ENCODE peak calls at places on chromosomes 3 and 15, in seven cellular contexts. One of them, this sample, is unnamed. For H3K4me1, the result is how much of the 10 kb centered on the place peaks cover.

GRCh38 chr3:122824465-122825379 is 29.9 kb downstream of the SLC49A4 start:
- DNase-seq in fibroblast of lung: peak
- DNase-seq in IMR-90: peak
- DNase-seq in cardiac muscle cell: no peak
- DNase-seq in esophagus muscularis mucosa: no peak
- DNase-seq in vagina: no peak
- DNase-seq in sigmoid colon: no peak
- DNase-seq in this sample: no peak

GRCh38 chr15:77742127-77742526 is 109.4 kb upstream of the LINGO1 start:
- DNase-seq in fibroblast of lung: no peak
- DNase-seq in sigmoid colon: no peak
- DNase-seq in vagina: no peak
- DNase-seq in cardiac muscle cell: no peak
- DNase-seq in IMR-90: no peak
- DNase-seq in esophagus muscularis mucosa: no peak
- DNase-seq in this sample: no peak

GRCh38 chr3:8278448-8278847 is 223.2 kb upstream of the LMCD1 start:
- DNase-seq in vagina: no peak
- DNase-seq in cardiac muscle cell: no peak
- DNase-seq in esophagus muscularis mucosa: no peak
- DNase-seq in fibroblast of lung: no peak
- DNase-seq in IMR-90: no peak
- DNase-seq in sigmoid colon: no peak
- DNase-seq in this sample: no peak

GRCh38 chr3:10173926-10174435 is 9.3 kb downstream of the IRAK2 start:
- DNase-seq in vagina: no peak
- DNase-seq in sigmoid colon: peak
- DNase-seq in esophagus muscularis mucosa: no peak
- DNase-seq in IMR-90: peak
- DNase-seq in fibroblast of lung: peak
- DNase-seq in cardiac muscle cell: no peak
- DNase-seq in this sample: no peak

GRCh38 chr15:29727871-29728270 is 94.4 kb downstream of the TJP1 start:
- DNase-seq in fibroblast of lung: no peak
- DNase-seq in cardiac muscle cell: no peak
- DNase-seq in IMR-90: no peak
- DNase-seq in sigmoid colon: no peak
- DNase-seq in vagina: no peak
- DNase-seq in esophagus muscularis mucosa: no peak
- DNase-seq in this sample: no peak

GRCh38 chr3:149376728-149377407 is 581 bp downstream of the TM4SF1 start:
- DNase-seq in vagina: no peak
- DNase-seq in cardiac muscle cell: no peak
- DNase-seq in sigmoid colon: no peak
- DNase-seq in IMR-90: peak
- DNase-seq in fibroblast of lung: peak
- DNase-seq in esophagus muscularis mucosa: no peak
- DNase-seq in this sample: no peak

GRCh38 chr15:62112616-62113593 is 46.1 kb downstream of the C2CD4A start:
- DNase-seq in esophagus muscularis mucosa: peak
- DNase-seq in sigmoid colon: no peak
- DNase-seq in IMR-90: peak
- DNase-seq in cardiac muscle cell: no peak
- DNase-seq in fibroblast of lung: peak
- DNase-seq in vagina: no peak
- DNase-seq in this sample: no peak

GRCh38 chr15:79900087-79900486 is 3.3 kb upstream of the MTHFS start:
- DNase-seq in IMR-90: no peak
- DNase-seq in esophagus muscularis mucosa: no peak
- DNase-seq in sigmoid colon: no peak
- DNase-seq in vagina: no peak
- DNase-seq in fibroblast of lung: no peak
- DNase-seq in cardiac muscle cell: no peak
- DNase-seq in this sample: no peak

GRCh38 chr15:38129531-38130199 is 123.0 kb upstream of the SPRED1 start:
- DNase-seq in IMR-90: peak
- DNase-seq in esophagus muscularis mucosa: peak
- DNase-seq in cardiac muscle cell: no peak
- DNase-seq in vagina: no peak
- DNase-seq in fibroblast of lung: peak
- DNase-seq in sigmoid colon: peak
- DNase-seq in this sample: peak

GRCh38 chr3:30315452-30315851 is 290.9 kb upstream of the TGFBR2 start:
- DNase-seq in vagina: no peak
- DNase-seq in IMR-90: peak
- DNase-seq in cardiac muscle cell: no peak
- DNase-seq in esophagus muscularis mucosa: no peak
- DNase-seq in fibroblast of lung: no peak
- DNase-seq in sigmoid colon: no peak
- DNase-seq in this sample: no peak

GRCh38 chr15:75123395-75123794 is 78.3 kb upstream of the C15orf39 start:
- DNase-seq in vagina: no peak
- DNase-seq in cardiac muscle cell: no peak
- DNase-seq in sigmoid colon: no peak
- DNase-seq in IMR-90: peak
- DNase-seq in esophagus muscularis mucosa: no peak
- DNase-seq in fibroblast of lung: peak
- DNase-seq in this sample: no peak

DNA sequence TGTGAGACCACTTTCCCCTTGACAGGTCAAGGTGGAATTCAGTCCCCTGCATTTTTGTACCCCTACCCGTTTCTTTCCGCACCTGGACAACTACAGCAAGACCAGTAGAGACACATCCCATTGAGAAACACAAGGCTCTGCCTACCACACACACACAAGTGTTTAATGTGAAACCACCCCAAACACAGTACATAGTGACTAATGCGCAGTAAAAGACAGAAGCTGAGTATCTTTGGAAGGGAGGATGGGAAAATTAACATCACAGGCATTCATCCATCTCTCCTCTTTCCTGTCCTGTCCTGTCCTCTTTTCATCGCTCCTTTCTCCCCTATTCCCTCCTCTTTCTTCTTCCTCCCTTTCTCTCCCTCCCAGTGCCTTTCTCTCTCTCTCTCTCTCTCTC is 64.8 kb downstream of the SCN11A start:
- DNase-seq in vagina: no peak
- DNase-seq in esophagus muscularis mucosa: peak
- DNase-seq in IMR-90: peak
- DNase-seq in cardiac muscle cell: no peak
- DNase-seq in sigmoid colon: no peak
- DNase-seq in fibroblast of lung: no peak
- DNase-seq in this sample: no peak
- H3K4me1 ChIP-seq in vagina: under half
- H3K4me1 ChIP-seq in esophagus muscularis mucosa: under half
- H3K4me1 ChIP-seq in IMR-90: under half
- H3K4me1 ChIP-seq in cardiac muscle cell: under half
- H3K4me1 ChIP-seq in sigmoid colon: under half
- H3K4me1 ChIP-seq in fibroblast of lung: under half
- H3K4me1 ChIP-seq in this sample: under half

DNA sequence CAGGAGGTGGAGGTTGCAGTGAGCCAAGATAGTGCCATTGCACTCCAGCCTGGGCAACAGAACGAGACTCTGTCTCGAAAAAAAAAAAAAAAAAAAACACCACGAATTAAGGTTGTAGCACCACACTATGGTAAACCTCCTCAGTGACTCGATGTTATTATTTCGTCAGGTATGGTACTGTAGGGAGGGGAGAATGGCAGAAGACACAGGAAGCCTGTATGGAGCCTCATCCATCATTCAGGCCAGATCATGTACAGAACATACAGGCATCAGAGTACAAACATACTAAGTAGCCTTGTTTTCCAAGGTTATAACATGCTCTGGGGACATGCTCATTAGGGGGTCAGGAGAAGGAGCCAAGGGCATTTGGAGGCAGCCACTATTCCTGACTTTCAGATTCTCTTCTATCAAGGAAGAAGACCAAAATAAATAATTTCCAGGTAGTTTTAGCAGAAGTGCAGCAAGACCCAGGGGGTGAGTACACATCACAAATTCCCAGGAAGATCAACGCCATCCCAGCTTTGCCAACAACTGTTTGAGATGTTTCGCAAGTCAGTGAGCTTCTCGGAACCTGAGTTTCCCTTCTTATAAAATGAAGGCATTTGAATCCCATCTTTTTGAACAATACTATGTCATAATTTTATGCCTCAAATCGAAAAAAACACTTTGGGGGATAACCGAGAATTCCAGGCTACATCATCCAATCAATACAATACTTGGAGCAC is 79.8 kb downstream of the FOXP1 start:
- DNase-seq in IMR-90: peak
- DNase-seq in esophagus muscularis mucosa: no peak
- DNase-seq in cardiac muscle cell: no peak
- DNase-seq in vagina: no peak
- DNase-seq in fibroblast of lung: peak
- DNase-seq in sigmoid colon: no peak
- DNase-seq in this sample: no peak
- H3K27ac ChIP-seq in IMR-90: peak
- H3K27ac ChIP-seq in esophagus muscularis mucosa: no peak
- H3K27ac ChIP-seq in cardiac muscle cell: no peak
- H3K27ac ChIP-seq in vagina: no peak
- H3K27ac ChIP-seq in fibroblast of lung: peak
- H3K27ac ChIP-seq in sigmoid colon: no peak
- H3K27ac ChIP-seq in this sample: no peak

GRCh38 chr15:72222433-72222832 is 8.6 kb downstream of the PKM start:
- DNase-seq in fibroblast of lung: peak
- DNase-seq in vagina: no peak
- DNase-seq in esophagus muscularis mucosa: no peak
- DNase-seq in cardiac muscle cell: no peak
- DNase-seq in sigmoid colon: peak
- DNase-seq in IMR-90: no peak
- DNase-seq in this sample: no peak
- H3K4me1 ChIP-seq in fibroblast of lung: under half
- H3K4me1 ChIP-seq in vagina: half or more
- H3K4me1 ChIP-seq in esophagus muscularis mucosa: under half
- H3K4me1 ChIP-seq in cardiac muscle cell: half or more
- H3K4me1 ChIP-seq in sigmoid colon: under half
- H3K4me1 ChIP-seq in IMR-90: under half
- H3K4me1 ChIP-seq in this sample: under half

GRCh38 chr3:82796765-82797164 is 1035.3 kb upstream of the GBE1 start:
- DNase-seq in IMR-90: no peak
- DNase-seq in sigmoid colon: no peak
- DNase-seq in cardiac muscle cell: no peak
- DNase-seq in esophagus muscularis mucosa: no peak
- DNase-seq in fibroblast of lung: no peak
- DNase-seq in vagina: no peak
- DNase-seq in this sample: no peak

GRCh38 chr3:82802501-82802900 is 1041.1 kb upstream of the GBE1 start:
- DNase-seq in IMR-90: no peak
- DNase-seq in vagina: no peak
- DNase-seq in fibroblast of lung: no peak
- DNase-seq in sigmoid colon: no peak
- DNase-seq in cardiac muscle cell: no peak
- DNase-seq in esophagus muscularis mucosa: no peak
- DNase-seq in this sample: no peak

DNA sequence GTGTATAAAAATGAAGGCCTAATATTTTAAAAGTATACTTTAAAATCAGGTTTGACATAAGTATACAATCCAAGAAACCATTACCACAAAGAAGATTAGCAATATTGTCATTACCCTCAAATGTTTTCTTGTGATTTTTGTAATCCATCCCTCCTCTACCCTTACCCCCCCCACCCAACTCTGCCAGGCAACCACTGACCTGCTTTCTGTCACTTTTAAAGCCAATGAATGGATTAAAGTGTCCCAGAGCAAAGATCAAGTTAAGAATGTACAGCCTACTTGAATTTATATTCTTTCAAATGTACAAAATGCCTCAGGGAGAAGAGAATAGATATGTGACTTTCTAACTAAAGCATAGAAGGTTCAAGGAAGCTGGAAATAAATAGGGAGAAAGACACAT is 1038.8 kb upstream of the GBE1 start:
- DNase-seq in cardiac muscle cell: no peak
- DNase-seq in esophagus muscularis mucosa: no peak
- DNase-seq in IMR-90: no peak
- DNase-seq in sigmoid colon: no peak
- DNase-seq in fibroblast of lung: no peak
- DNase-seq in vagina: no peak
- DNase-seq in this sample: no peak
- H3K27ac ChIP-seq in cardiac muscle cell: no peak
- H3K27ac ChIP-seq in esophagus muscularis mucosa: no peak
- H3K27ac ChIP-seq in IMR-90: no peak
- H3K27ac ChIP-seq in sigmoid colon: no peak
- H3K27ac ChIP-seq in fibroblast of lung: no peak
- H3K27ac ChIP-seq in vagina: no peak
- H3K27ac ChIP-seq in this sample: no peak

GRCh38 chr3:78729921-78730320 is 1037.9 kb downstream of the ROBO1 start:
- DNase-seq in IMR-90: no peak
- DNase-seq in cardiac muscle cell: no peak
- DNase-seq in sigmoid colon: no peak
- DNase-seq in esophagus muscularis mucosa: no peak
- DNase-seq in fibroblast of lung: no peak
- DNase-seq in vagina: no peak
- DNase-seq in this sample: no peak
- H3K4me1 ChIP-seq in IMR-90: under half
- H3K4me1 ChIP-seq in cardiac muscle cell: under half
- H3K4me1 ChIP-seq in sigmoid colon: under half
- H3K4me1 ChIP-seq in esophagus muscularis mucosa: under half
- H3K4me1 ChIP-seq in fibroblast of lung: under half
- H3K4me1 ChIP-seq in vagina: under half
- H3K4me1 ChIP-seq in this sample: under half

GRCh38 chr15:40472171-40472727 is 1.5 kb downstream of the CHST14 start:
- DNase-seq in sigmoid colon: no peak
- DNase-seq in cardiac muscle cell: peak
- DNase-seq in fibroblast of lung: no peak
- DNase-seq in vagina: no peak
- DNase-seq in esophagus muscularis mucosa: no peak
- DNase-seq in IMR-90: no peak
- DNase-seq in this sample: no peak

GRCh38 chr15:40470423-40471104 is at the start of gene CHST14:
- DNase-seq in fibroblast of lung: peak
- DNase-seq in sigmoid colon: peak
- DNase-seq in IMR-90: peak
- DNase-seq in esophagus muscularis mucosa: no peak
- DNase-seq in cardiac muscle cell: peak
- DNase-seq in vagina: no peak
- DNase-seq in this sample: peak

GRCh38 chr15:40471105-40471777 is 457 bp downstream of the CHST14 start:
- DNase-seq in cardiac muscle cell: peak
- DNase-seq in esophagus muscularis mucosa: no peak
- DNase-seq in sigmoid colon: no peak
- DNase-seq in fibroblast of lung: peak
- DNase-seq in vagina: no peak
- DNase-seq in IMR-90: peak
- DNase-seq in this sample: peak

GRCh38 chr15:40469776-40470390 is 901 bp upstream of the CHST14 start:
- DNase-seq in sigmoid colon: no peak
- DNase-seq in vagina: no peak
- DNase-seq in esophagus muscularis mucosa: no peak
- DNase-seq in fibroblast of lung: no peak
- DNase-seq in IMR-90: peak
- DNase-seq in cardiac muscle cell: peak
- DNase-seq in this sample: no peak

DNA sequence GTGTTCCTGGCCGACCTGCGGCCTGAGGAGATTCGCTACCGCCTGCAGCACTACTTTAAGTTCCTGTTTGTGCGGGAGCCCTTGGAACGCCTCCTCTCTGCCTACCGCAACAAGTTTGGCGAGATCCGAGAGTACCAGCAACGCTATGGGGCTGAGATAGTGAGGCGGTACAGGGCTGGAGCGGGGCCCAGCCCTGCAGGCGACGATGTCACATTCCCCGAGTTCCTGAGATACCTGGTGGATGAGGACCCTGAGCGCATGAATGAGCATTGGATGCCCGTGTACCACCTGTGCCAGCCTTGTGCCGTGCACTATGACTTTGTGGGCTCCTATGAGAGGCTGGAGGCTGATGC is 970 bp downstream of the CHST14 start:
- DNase-seq in vagina: no peak
- DNase-seq in fibroblast of lung: peak
- DNase-seq in IMR-90: peak
- DNase-seq in cardiac muscle cell: peak
- DNase-seq in sigmoid colon: no peak
- DNase-seq in esophagus muscularis mucosa: no peak
- DNase-seq in this sample: no peak
- H3K27ac ChIP-seq in vagina: peak
- H3K27ac ChIP-seq in fibroblast of lung: peak
- H3K27ac ChIP-seq in IMR-90: peak
- H3K27ac ChIP-seq in cardiac muscle cell: peak
- H3K27ac ChIP-seq in sigmoid colon: peak
- H3K27ac ChIP-seq in esophagus muscularis mucosa: peak
- H3K27ac ChIP-seq in this sample: peak

This sample was measured in upper lobe of left lung.